ENCODE peak calls at places on chromosomes 5 and 9, in nine cellular contexts. D, X, M, R, N, Z, C, G and K are unnamed samples.

GRCh38 chr5:106311230-106311629 is 1359.5 kb downstream of the EFNA5 start:
- DNase-seq in D (no peak), X (no peak), M (no peak), R (no peak), N (peak), Z (peak), C (no peak), G (no peak), K (no peak)

GRCh38 chr5:151475378-151475777 is 28.0 kb downstream of the SLC36A1 start:
- DNase-seq in D (no peak), X (no peak), M (no peak), R (no peak), N (no peak), Z (no peak), C (no peak), G (no peak), K (no peak)

GRCh38 chr5:79229357-79230174 is 6.4 kb upstream of the JMY start:
- DNase-seq in D (no peak), X (peak), M (no peak), R (no peak), N (peak), Z (no peak), C (no peak), G (no peak), K (no peak)

GRCh38 chr5:36552626-36553393 is 53.6 kb upstream of the SLC1A3 start:
- DNase-seq in D (no peak), X (peak), M (no peak), R (no peak), N (no peak), Z (no peak), C (no peak), G (no peak), K (no peak)

GRCh38 chr9:94812343-94812742 is 85.8 kb downstream of the AOPEP start:
- DNase-seq in D (peak), X (peak), M (no peak), R (no peak), N (peak), Z (peak), C (no peak), G (no peak), K (peak)

GRCh38 chr5:132065351-132065937 is 5.0 kb downstream of the IL3 start:
- DNase-seq in D (peak), X (peak), M (peak), R (peak), N (peak), Z (peak), C (peak), G (peak), K (no peak)

GRCh38 chr9:120526493-120526892 is 53.5 kb downstream of the CDK5RAP2 start:
- DNase-seq in D (no peak), X (no peak), M (no peak), R (no peak), N (no peak), Z (no peak), C (no peak), G (no peak), K (no peak)

GRCh38 chr5:43000914-43001313 is 39.2 kb downstream of the ANXA2R start:
- DNase-seq in D (no peak), X (no peak), M (no peak), R (no peak), N (no peak), Z (no peak), C (no peak), G (no peak), K (no peak)

GRCh38 chr9:88291056-88291455 is 97.2 kb upstream of the SPIN1 start:
- DNase-seq in D (no peak), X (no peak), M (no peak), R (no peak), N (no peak), Z (no peak), C (no peak), G (no peak), K (no peak)

GRCh38 chr5:168962323-168962722 is 338.6 kb downstream of the SLIT3 start:
- DNase-seq in D (no peak), X (no peak), M (no peak), R (no peak), N (no peak), Z (no peak), C (no peak), G (no peak), K (no peak)

GRCh38 chr9:89319015-89319905 is 960 bp downstream of the SECISBP2 start:
- DNase-seq in D (no peak), X (no peak), M (no peak), R (no peak), N (no peak), Z (no peak), C (no peak), G (no peak), K (no peak)

GRCh38 chr5:150616024-150616470 is 24.4 kb upstream of the SYNPO start:
- DNase-seq in D (no peak), X (no peak), M (peak), R (peak), N (no peak), Z (no peak), C (peak), G (peak), K (no peak)

GRCh38 chr5:93604119-93604963 is 21.3 kb downstream of the NR2F1 start:
- DNase-seq in D (no peak), X (no peak), M (no peak), R (no peak), N (no peak), Z (no peak), C (peak), G (no peak), K (no peak)

GRCh38 chr5:93609756-93610155 is 26.7 kb downstream of the NR2F1 start:
- DNase-seq in D (no peak), X (no peak), M (no peak), R (no peak), N (no peak), Z (no peak), C (no peak), G (no peak), K (no peak)

GRCh38 chr5:93606384-93606752 is 23.3 kb downstream of the NR2F1 start:
- DNase-seq in D (no peak), X (no peak), M (no peak), R (no peak), N (no peak), Z (no peak), C (no peak), G (no peak), K (no peak)

GRCh38 chr5:93610581-93611167 is 27.7 kb downstream of the NR2F1 start:
- DNase-seq in D (no peak), X (no peak), M (no peak), R (no peak), N (no peak), Z (no peak), C (no peak), G (no peak), K (no peak)

GRCh38 chr5:93607367-93608258 is 24.6 kb downstream of the NR2F1 start:
- DNase-seq in D (peak), X (peak), M (peak), R (no peak), N (peak), Z (peak), C (no peak), G (no peak), K (no peak)
- H3K4me3 ChIP-seq in D (peak), X (no peak), M (no peak), R (no peak), N (peak), Z (peak), C (peak), G (no peak), K (no peak)

DNA sequence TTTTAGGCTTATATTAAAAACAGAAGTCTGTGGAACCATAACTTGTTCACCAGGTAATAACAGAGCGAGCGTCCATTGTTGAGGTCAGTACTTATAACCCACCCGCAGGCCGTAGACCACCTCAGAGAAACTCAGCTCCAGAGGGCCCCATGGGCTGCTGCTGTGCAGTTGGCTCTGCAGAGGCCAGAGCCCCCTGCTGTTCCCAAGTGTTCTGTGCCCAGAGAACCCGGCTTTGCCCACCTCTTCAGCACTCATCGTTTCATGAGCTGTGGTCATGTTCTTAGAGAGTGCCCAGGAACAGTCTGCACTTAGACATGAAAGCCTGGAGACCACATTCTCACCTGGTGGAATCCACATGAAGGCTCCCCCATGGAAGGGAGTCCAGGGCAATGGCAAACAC is 50.4 kb upstream of the SLC2A8 start:
- DNase-seq in D (no peak), X (no peak), M (no peak), R (no peak), N (no peak), Z (no peak), C (no peak), G (no peak), K (no peak)
- TF ChIP-seq CTCF in D (no peak), X (no peak), M (no peak), R (no peak), N (peak), Z (peak), C (no peak), G (peak), K (peak)

GRCh38 chr5:118043531-118043930 is 944.8 kb downstream of the DTWD2 start:
- DNase-seq in D (no peak), X (no peak), M (no peak), R (no peak), N (no peak), Z (peak), C (no peak), G (no peak), K (no peak)

GRCh38 chr5:118040496-118040895 is 947.9 kb downstream of the DTWD2 start:
- DNase-seq in D (no peak), X (no peak), M (no peak), R (no peak), N (no peak), Z (no peak), C (no peak), G (no peak), K (no peak)

GRCh38 chr5:118042076-118042475 is 946.3 kb downstream of the DTWD2 start:
- DNase-seq in D (no peak), X (no peak), M (no peak), R (no peak), N (no peak), Z (peak), C (no peak), G (no peak), K (no peak)

DNA sequence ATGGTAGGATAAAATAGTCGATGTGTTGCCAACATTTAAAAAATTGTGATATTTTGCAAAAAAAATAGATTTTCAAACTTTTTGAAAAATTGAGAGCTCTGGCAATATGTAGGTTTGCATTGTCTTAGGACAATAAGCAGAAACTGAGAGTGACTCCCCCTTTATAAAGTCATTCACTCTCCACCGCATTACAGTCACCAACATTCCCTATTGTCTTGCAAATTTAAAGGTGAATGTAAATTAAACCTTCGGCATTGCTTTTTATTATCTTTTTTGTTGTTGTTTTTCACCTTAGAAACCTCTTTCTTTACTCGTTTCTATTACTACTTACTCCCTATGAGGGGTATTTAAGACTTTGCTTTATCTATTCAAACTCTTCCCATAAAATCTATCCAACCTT is 944.2 kb downstream of the DTWD2 start:
- DNase-seq in D (no peak), X (no peak), M (no peak), R (no peak), N (no peak), Z (no peak), C (no peak), G (no peak), K (no peak)
- H3K4me3 ChIP-seq in D (no peak), X (no peak), M (no peak), R (no peak), N (no peak), Z (no peak), C (no peak), G (no peak), K (no peak)

GRCh38 chr5:122492675-122493074 is 180.6 kb downstream of the SNCAIP start:
- DNase-seq in D (no peak), X (no peak), M (no peak), R (no peak), N (peak), Z (peak), C (no peak), G (no peak), K (no peak)
- TF ChIP-seq CTCF in D (peak), X (peak), M (no peak), R (peak), N (peak), Z (peak), C (no peak), G (no peak), K (peak)

GRCh38 chr5:172455511-172456061 is 1.3 kb upstream of the SH3PXD2B start:
- DNase-seq in D (no peak), X (no peak), M (no peak), R (peak), N (peak), Z (peak), C (no peak), G (no peak), K (no peak)
- H3K4me3 ChIP-seq in D (no peak), X (no peak), M (no peak), R (no peak), N (no peak), Z (peak), C (no peak), G (no peak), K (no peak)

GRCh38 chr9:13934411-13934810 is 379.5 kb downstream of the NFIB start:
- DNase-seq in D (no peak), X (no peak), M (no peak), R (no peak), N (no peak), Z (no peak), C (no peak), G (no peak), K (no peak)
- TF ChIP-seq CTCF in D (no peak), X (no peak), M (no peak), R (no peak), N (no peak), Z (no peak), C (no peak), G (no peak), K (no peak)